ENCODE peak calls at places on chromosomes 6 and 20, in seven cellular contexts. One of them, this sample, is unnamed.
A peak's percentile ranks its signal among the peaks of the same experiment; 100 is the strongest.

GRCh38 chr6:151059612-151060095 is 180.1 kb upstream of the AKAP12 start:
- DNase-seq in H1: no peak
- DNase-seq in SK-N-SH: no peak
- DNase-seq in HCT116: peak; percentile 75
- DNase-seq in HepG2: no peak
- DNase-seq in GM12878: no peak
- DNase-seq in K562: no peak
- DNase-seq in this sample: no peak

GRCh38 chr20:25586877-25587276 is 1.5 kb upstream of the NINL start:
- DNase-seq in H1: no peak
- DNase-seq in SK-N-SH: no peak
- DNase-seq in HCT116: no peak
- DNase-seq in HepG2: no peak
- DNase-seq in GM12878: no peak
- DNase-seq in K562: no peak
- DNase-seq in this sample: no peak

GRCh38 chr20:32439132-32439829 is 81.2 kb downstream of the ASXL1 start:
- DNase-seq in H1: no peak
- DNase-seq in SK-N-SH: no peak
- DNase-seq in HCT116: no peak
- DNase-seq in HepG2: no peak
- DNase-seq in GM12878: no peak
- DNase-seq in K562: no peak
- DNase-seq in this sample: no peak

GRCh38 chr6:134046054-134046453 is 6.4 kb downstream of the SLC2A12 start:
- DNase-seq in H1: no peak
- DNase-seq in SK-N-SH: no peak
- DNase-seq in HCT116: no peak
- DNase-seq in HepG2: no peak
- DNase-seq in GM12878: no peak
- DNase-seq in K562: no peak
- DNase-seq in this sample: no peak

GRCh38 chr6:143948208-143948607 is 59.9 kb downstream of the PLAGL1 start:
- DNase-seq in H1: no peak
- DNase-seq in SK-N-SH: no peak
- DNase-seq in HCT116: no peak
- DNase-seq in HepG2: no peak
- DNase-seq in GM12878: no peak
- DNase-seq in K562: no peak
- DNase-seq in this sample: no peak

GRCh38 chr6:121849477-121849876 is 414.0 kb downstream of the GJA1 start:
- DNase-seq in H1: peak; percentile 73
- DNase-seq in SK-N-SH: peak; percentile 59
- DNase-seq in HCT116: peak; percentile 53
- DNase-seq in HepG2: peak; percentile 67
- DNase-seq in GM12878: no peak
- DNase-seq in K562: peak; percentile 58
- DNase-seq in this sample: peak; percentile 40

GRCh38 chr6:158142789-158143188 is 25.3 kb downstream of the SERAC1 start:
- DNase-seq in H1: no peak
- DNase-seq in SK-N-SH: no peak
- DNase-seq in HCT116: no peak
- DNase-seq in HepG2: peak; percentile 70
- DNase-seq in GM12878: no peak
- DNase-seq in K562: no peak
- DNase-seq in this sample: no peak

GRCh38 chr20:48824830-48825550 is 2.8 kb downstream of the PREX1 start:
- DNase-seq in H1: no peak
- DNase-seq in SK-N-SH: no peak
- DNase-seq in HCT116: no peak
- DNase-seq in HepG2: no peak
- DNase-seq in GM12878: no peak
- DNase-seq in K562: no peak
- DNase-seq in this sample: no peak

GRCh38 chr20:62321521-62321948 is 18.7 kb downstream of the ADRM1 start:
- DNase-seq in H1: no peak
- DNase-seq in SK-N-SH: peak; percentile 85
- DNase-seq in HCT116: peak; percentile 31
- DNase-seq in HepG2: no peak
- DNase-seq in GM12878: no peak
- DNase-seq in K562: peak; percentile 92
- DNase-seq in this sample: no peak

GRCh38 chr6:21201181-21201580 is 392.4 kb upstream of the SOX4 start:
- DNase-seq in H1: no peak
- DNase-seq in SK-N-SH: peak; percentile 42
- DNase-seq in HCT116: no peak
- DNase-seq in HepG2: no peak
- DNase-seq in GM12878: no peak
- DNase-seq in K562: no peak
- DNase-seq in this sample: no peak

GRCh38 chr20:5859611-5860010 is 90.7 kb downstream of the TRMT6 start:
- DNase-seq in H1: no peak
- DNase-seq in SK-N-SH: no peak
- DNase-seq in HCT116: no peak
- DNase-seq in HepG2: no peak
- DNase-seq in GM12878: no peak
- DNase-seq in K562: no peak
- DNase-seq in this sample: no peak

GRCh38 chr6:3857822-3858221 is 8.6 kb downstream of the FAM50B start:
- DNase-seq in H1: no peak
- DNase-seq in SK-N-SH: no peak
- DNase-seq in HCT116: no peak
- DNase-seq in HepG2: no peak
- DNase-seq in GM12878: no peak
- DNase-seq in K562: no peak
- DNase-seq in this sample: no peak

GRCh38 chr6:30231067-30231466 is 17.9 kb upstream of the TRIM26 start:
- DNase-seq in H1: no peak
- DNase-seq in SK-N-SH: no peak
- DNase-seq in HCT116: no peak
- DNase-seq in HepG2: no peak
- DNase-seq in GM12878: no peak
- DNase-seq in K562: no peak
- DNase-seq in this sample: no peak

GRCh38 chr6:168157272-168158007 is 78.4 kb upstream of the FRMD1 start:
- DNase-seq in H1: no peak
- DNase-seq in SK-N-SH: no peak
- DNase-seq in HCT116: no peak
- DNase-seq in HepG2: no peak
- DNase-seq in GM12878: no peak
- DNase-seq in K562: no peak
- DNase-seq in this sample: no peak

GRCh38 chr6:77026341-77026740 is 436.9 kb downstream of the HTR1B start:
- DNase-seq in H1: no peak
- DNase-seq in SK-N-SH: no peak
- DNase-seq in HCT116: no peak
- DNase-seq in HepG2: no peak
- DNase-seq in GM12878: no peak
- DNase-seq in K562: no peak
- DNase-seq in this sample: no peak

GRCh38 chr6:122400121-122400450 is 634 bp downstream of the HSF2 start:
- DNase-seq in H1: no peak
- DNase-seq in SK-N-SH: no peak
- DNase-seq in HCT116: no peak
- DNase-seq in HepG2: peak; percentile 4
- DNase-seq in GM12878: no peak
- DNase-seq in K562: no peak
- DNase-seq in this sample: no peak

GRCh38 chr6:118495639-118496296 is 52.3 kb upstream of the PLN start:
- DNase-seq in H1: no peak
- DNase-seq in SK-N-SH: no peak
- DNase-seq in HCT116: peak; percentile 85
- DNase-seq in HepG2: peak; percentile 35
- DNase-seq in GM12878: no peak
- DNase-seq in K562: no peak
- DNase-seq in this sample: no peak

GRCh38 chr6:142568857-142569597 is 267.2 kb downstream of the ADGRG6 start:
- DNase-seq in H1: no peak
- DNase-seq in SK-N-SH: no peak
- DNase-seq in HCT116: no peak
- DNase-seq in HepG2: no peak
- DNase-seq in GM12878: no peak
- DNase-seq in K562: no peak
- DNase-seq in this sample: no peak

GRCh38 chr6:170452767-170453545 is 100.2 kb downstream of the PSMB1 start:
- DNase-seq in H1: no peak
- DNase-seq in SK-N-SH: no peak
- DNase-seq in HCT116: no peak
- DNase-seq in HepG2: no peak
- DNase-seq in GM12878: no peak
- DNase-seq in K562: no peak
- DNase-seq in this sample: no peak

GRCh38 chr6:101761124-101761601 is 367.7 kb downstream of the GRIK2 start:
- DNase-seq in H1: no peak
- DNase-seq in SK-N-SH: no peak
- DNase-seq in HCT116: no peak
- DNase-seq in HepG2: no peak
- DNase-seq in GM12878: no peak
- DNase-seq in K562: no peak
- DNase-seq in this sample: no peak

GRCh38 chr6:122781716-122782115 is 2.2 kb downstream of the FABP7 start:
- DNase-seq in H1: no peak
- DNase-seq in SK-N-SH: no peak
- DNase-seq in HCT116: no peak
- DNase-seq in HepG2: no peak
- DNase-seq in GM12878: no peak
- DNase-seq in K562: no peak
- DNase-seq in this sample: no peak

GRCh38 chr6:107348224-107348623 is 111.1 kb downstream of the PDSS2 start:
- DNase-seq in H1: no peak
- DNase-seq in SK-N-SH: no peak
- DNase-seq in HCT116: no peak
- DNase-seq in HepG2: no peak
- DNase-seq in GM12878: no peak
- DNase-seq in K562: no peak
- DNase-seq in this sample: no peak

GRCh38 chr20:5181955-5182354 is 55.1 kb downstream of the CDS2 start:
- DNase-seq in H1: no peak
- DNase-seq in SK-N-SH: no peak
- DNase-seq in HCT116: no peak
- DNase-seq in HepG2: no peak
- DNase-seq in GM12878: no peak
- DNase-seq in K562: no peak
- DNase-seq in this sample: no peak

GRCh38 chr20:4026093-4026601 is 10.8 kb upstream of the RNF24 start:
- DNase-seq in H1: no peak
- DNase-seq in SK-N-SH: peak; percentile 54
- DNase-seq in HCT116: no peak
- DNase-seq in HepG2: peak; percentile 29
- DNase-seq in GM12878: no peak
- DNase-seq in K562: peak; percentile 22
- DNase-seq in this sample: no peak
- TF ChIP-seq YY1 in H1: no peak
- TF ChIP-seq YY1 in SK-N-SH: no peak
- TF ChIP-seq YY1 in HCT116: no peak
- TF ChIP-seq YY1 in HepG2: no peak
- TF ChIP-seq YY1 in GM12878: no peak
- TF ChIP-seq YY1 in K562: no peak
- TF ChIP-seq YY1 in this sample: no peak

DNA sequence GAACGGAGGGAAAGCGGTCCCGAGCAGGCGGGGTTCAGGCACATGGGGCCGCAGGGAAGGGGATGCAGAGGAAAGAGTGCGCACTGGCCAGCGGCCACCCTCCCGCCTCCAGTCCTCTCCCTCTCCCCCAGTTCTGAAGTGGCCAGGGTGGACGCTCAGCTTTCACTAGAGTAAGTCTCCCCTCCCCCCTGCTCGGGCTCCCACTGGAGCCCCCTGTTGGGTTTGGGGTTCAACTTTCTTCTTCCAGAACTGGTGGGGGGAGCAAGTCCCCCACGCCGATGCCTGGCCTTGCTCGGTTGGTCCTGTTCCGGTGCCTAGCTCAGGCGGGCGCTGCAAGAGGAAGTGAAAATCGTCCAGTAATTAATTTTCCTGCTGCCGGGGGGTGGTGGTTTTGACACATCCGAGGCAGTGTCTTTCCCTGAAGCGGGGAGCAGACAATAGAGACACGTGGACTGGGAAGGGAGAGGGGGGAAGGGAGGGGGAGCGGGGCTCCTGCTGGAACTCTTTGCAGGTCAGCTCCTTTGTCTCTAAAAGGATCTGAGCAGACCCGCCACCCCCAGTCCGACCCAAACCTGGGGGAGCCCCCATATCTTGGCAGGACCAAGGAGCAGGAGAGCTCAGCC is 824 bp upstream of the SCRT2 start:
- DNase-seq in H1: no peak
- DNase-seq in SK-N-SH: peak; percentile 77
- DNase-seq in HCT116: no peak
- DNase-seq in HepG2: no peak
- DNase-seq in GM12878: no peak
- DNase-seq in K562: peak; percentile 16
- DNase-seq in this sample: no peak
- H3K27me3 ChIP-seq in H1: peaks cover 38% of the 10 kb centered on the region
- H3K27me3 ChIP-seq in SK-N-SH: peaks cover 24% of the 10 kb centered on the region
- H3K27me3 ChIP-seq in HCT116: peaks cover 54% of the 10 kb centered on the region
- H3K27me3 ChIP-seq in HepG2: peaks cover 63% of the 10 kb centered on the region
- H3K27me3 ChIP-seq in GM12878: peaks cover 9% of the 10 kb centered on the region
- H3K27me3 ChIP-seq in K562: no peaks in the 10 kb centered on the region
- H3K27me3 ChIP-seq in this sample: peaks cover 46% of the 10 kb centered on the region

GRCh38 chr6:41208439-41209106 is 7.6 kb upstream of the TREML2 start:
- DNase-seq in H1: no peak
- DNase-seq in SK-N-SH: no peak
- DNase-seq in HCT116: no peak
- DNase-seq in HepG2: no peak
- DNase-seq in GM12878: no peak
- DNase-seq in K562: no peak
- DNase-seq in this sample: no peak
- TF ChIP-seq YY1 in H1: no peak
- TF ChIP-seq YY1 in SK-N-SH: no peak
- TF ChIP-seq YY1 in HCT116: no peak
- TF ChIP-seq YY1 in HepG2: no peak
- TF ChIP-seq YY1 in GM12878: no peak
- TF ChIP-seq YY1 in K562: no peak
- TF ChIP-seq YY1 in this sample: no peak

GRCh38 chr20:57072184-57072583 is 194.3 kb downstream of the BMP7 start:
- DNase-seq in H1: no peak
- DNase-seq in SK-N-SH: no peak
- DNase-seq in HCT116: no peak
- DNase-seq in HepG2: no peak
- DNase-seq in GM12878: no peak
- DNase-seq in K562: no peak
- DNase-seq in this sample: no peak

GRCh38 chr20:57066126-57066900 is 200.1 kb downstream of the BMP7 start:
- DNase-seq in H1: no peak
- DNase-seq in SK-N-SH: no peak
- DNase-seq in HCT116: no peak
- DNase-seq in HepG2: no peak
- DNase-seq in GM12878: no peak
- DNase-seq in K562: no peak
- DNase-seq in this sample: no peak

GRCh38 chr20:57070296-57070695 is 196.1 kb downstream of the BMP7 start:
- DNase-seq in H1: no peak
- DNase-seq in SK-N-SH: no peak
- DNase-seq in HCT116: no peak
- DNase-seq in HepG2: no peak
- DNase-seq in GM12878: no peak
- DNase-seq in K562: no peak
- DNase-seq in this sample: no peak

GRCh38 chr20:57071283-57071701 is 195.1 kb downstream of the BMP7 start:
- DNase-seq in H1: no peak
- DNase-seq in SK-N-SH: no peak
- DNase-seq in HCT116: no peak
- DNase-seq in HepG2: no peak
- DNase-seq in GM12878: no peak
- DNase-seq in K562: no peak
- DNase-seq in this sample: no peak

GRCh38 chr20:57069442-57069841 is 197.0 kb downstream of the BMP7 start:
- DNase-seq in H1: no peak
- DNase-seq in SK-N-SH: no peak
- DNase-seq in HCT116: no peak
- DNase-seq in HepG2: no peak
- DNase-seq in GM12878: no peak
- DNase-seq in K562: no peak
- DNase-seq in this sample: no peak
- H3K27me3 ChIP-seq in H1: peaks cover 27% of the 10 kb centered on the region
- H3K27me3 ChIP-seq in SK-N-SH: peaks cover 11% of the 10 kb centered on the region
- H3K27me3 ChIP-seq in HCT116: peaks cover 29% of the 10 kb centered on the region
- H3K27me3 ChIP-seq in HepG2: peaks cover 72% of the 10 kb centered on the region
- H3K27me3 ChIP-seq in GM12878: peaks cover 4% of the 10 kb centered on the region
- H3K27me3 ChIP-seq in K562: peaks cover 54% of the 10 kb centered on the region
- H3K27me3 ChIP-seq in this sample: peaks cover 6% of the 10 kb centered on the region

This sample was measured in NT2/D1.